ENCODE peak calls at places on chromosomes 12 and 14, in nine cellular contexts. X, V, P, M, H, Q, U, E and C are unnamed samples.

GRCh38 chr12:95648990-95649791 is 97.9 kb upstream of the USP44 start:
- DNase-seq in Q (no peak), P (no peak), X (no peak), M (no peak), H (no peak), V (no peak), U (no peak), E (no peak), C (no peak)

GRCh38 chr12:5586201-5586600 is 154.3 kb downstream of the NTF3 start:
- DNase-seq in X (no peak), E (no peak), V (no peak), M (no peak), P (no peak), H (no peak), U (no peak), Q (no peak), C (no peak)

GRCh38 chr14:102840801-102841528 is 63.7 kb downstream of the TRAF3 start:
- DNase-seq in E (no peak), U (no peak), H (peak; percentile 28), M (no peak), P (no peak), Q (no peak), V (no peak), X (no peak), C (no peak)

GRCh38 chr12:28568083-28568482 is 377.8 kb downstream of the CCDC91 start:
- DNase-seq in U (peak; percentile 27), V (no peak), P (peak; percentile 11), X (peak; percentile 14), M (peak; percentile 70), H (no peak), Q (no peak), E (no peak), C (no peak)

GRCh38 chr12:101935769-101936741 is 58.7 kb downstream of the DRAM1 start:
- DNase-seq in U (no peak), P (no peak), M (peak; percentile 88), Q (no peak), V (no peak), X (peak; percentile 24), E (peak; percentile 94), H (peak; percentile 18), C (no peak)

GRCh38 chr14:64671591-64671990 is 32.6 kb upstream of the PLEKHG3 start:
- DNase-seq in X (no peak), Q (no peak), V (no peak), H (peak; percentile 85), P (peak; percentile 69), U (no peak), M (no peak), E (no peak), C (no peak)

GRCh38 chr12:40105515-40106201 is at the start of gene SLC2A13:
- DNase-seq in X (peak; percentile 85), U (peak; percentile 82), H (peak; percentile 82), E (no peak), M (peak; percentile 86), V (peak; percentile 69), P (peak; percentile 97), Q (peak; percentile 39), C (peak; percentile 94)

GRCh38 chr12:50928392-50928791 is 24.0 kb upstream of the HIGD1C start:
- DNase-seq in U (no peak), Q (no peak), X (no peak), E (peak; percentile 67), H (no peak), P (no peak), M (no peak), V (no peak), C (no peak)

GRCh38 chr12:131570596-131570995 is 140.3 kb upstream of the SFSWAP start:
- DNase-seq in U (no peak), P (no peak), M (no peak), X (no peak), V (no peak), Q (no peak), E (no peak), H (no peak), C (no peak)

GRCh38 chr12:131561891-131562684 is 148.8 kb upstream of the SFSWAP start:
- DNase-seq in H (no peak), E (no peak), U (no peak), Q (no peak), M (no peak), X (no peak), V (no peak), P (no peak), C (no peak)

GRCh38 chr12:131568336-131568735 is 142.6 kb upstream of the SFSWAP start:
- DNase-seq in P (no peak), M (no peak), E (no peak), Q (no peak), H (no peak), X (no peak), V (no peak), U (no peak), C (no peak)

GRCh38 chr12:131564843-131565242 is 146.0 kb upstream of the SFSWAP start:
- DNase-seq in U (no peak), X (no peak), Q (no peak), V (no peak), P (no peak), E (no peak), H (no peak), M (no peak), C (no peak)

GRCh38 chr12:131565256-131566005 is 145.5 kb upstream of the SFSWAP start:
- DNase-seq in V (no peak), Q (no peak), M (no peak), U (no peak), P (no peak), E (no peak), H (no peak), X (no peak), C (no peak)
- TF ChIP-seq CTCF in V (no peak), Q (no peak), M (no peak), U (no peak), P (no peak), E (no peak), H (no peak), X (no peak), C (no peak)

GRCh38 chr12:13340149-13340548 is 143.6 kb downstream of the EMP1 start:
- DNase-seq in M (no peak), U (no peak), H (no peak), V (no peak), P (no peak), X (no peak), Q (no peak), E (no peak), C (no peak)

GRCh38 chr12:13336216-13336615 is 139.7 kb downstream of the EMP1 start:
- DNase-seq in X (no peak), P (no peak), V (no peak), H (no peak), M (no peak), Q (no peak), E (no peak), U (no peak), C (no peak)

GRCh38 chr12:13339091-13339490 is 142.6 kb downstream of the EMP1 start:
- DNase-seq in Q (no peak), H (no peak), U (no peak), M (no peak), E (no peak), V (no peak), P (no peak), X (no peak), C (no peak)

GRCh38 chr12:13337786-13338185 is 141.3 kb downstream of the EMP1 start:
- DNase-seq in P (no peak), M (no peak), X (no peak), H (no peak), V (no peak), E (no peak), U (no peak), Q (no peak), C (no peak)

GRCh38 chr12:13339538-13339937 is 143.0 kb downstream of the EMP1 start:
- DNase-seq in X (no peak), U (no peak), P (no peak), M (no peak), Q (no peak), E (no peak), H (no peak), V (no peak), C (no peak)
- TF ChIP-seq POLR2AphosphoS5 in X (no peak), U (no peak), P (no peak), M (no peak), Q (no peak), E (no peak), H (no peak), V (no peak), C (no peak)

DNA sequence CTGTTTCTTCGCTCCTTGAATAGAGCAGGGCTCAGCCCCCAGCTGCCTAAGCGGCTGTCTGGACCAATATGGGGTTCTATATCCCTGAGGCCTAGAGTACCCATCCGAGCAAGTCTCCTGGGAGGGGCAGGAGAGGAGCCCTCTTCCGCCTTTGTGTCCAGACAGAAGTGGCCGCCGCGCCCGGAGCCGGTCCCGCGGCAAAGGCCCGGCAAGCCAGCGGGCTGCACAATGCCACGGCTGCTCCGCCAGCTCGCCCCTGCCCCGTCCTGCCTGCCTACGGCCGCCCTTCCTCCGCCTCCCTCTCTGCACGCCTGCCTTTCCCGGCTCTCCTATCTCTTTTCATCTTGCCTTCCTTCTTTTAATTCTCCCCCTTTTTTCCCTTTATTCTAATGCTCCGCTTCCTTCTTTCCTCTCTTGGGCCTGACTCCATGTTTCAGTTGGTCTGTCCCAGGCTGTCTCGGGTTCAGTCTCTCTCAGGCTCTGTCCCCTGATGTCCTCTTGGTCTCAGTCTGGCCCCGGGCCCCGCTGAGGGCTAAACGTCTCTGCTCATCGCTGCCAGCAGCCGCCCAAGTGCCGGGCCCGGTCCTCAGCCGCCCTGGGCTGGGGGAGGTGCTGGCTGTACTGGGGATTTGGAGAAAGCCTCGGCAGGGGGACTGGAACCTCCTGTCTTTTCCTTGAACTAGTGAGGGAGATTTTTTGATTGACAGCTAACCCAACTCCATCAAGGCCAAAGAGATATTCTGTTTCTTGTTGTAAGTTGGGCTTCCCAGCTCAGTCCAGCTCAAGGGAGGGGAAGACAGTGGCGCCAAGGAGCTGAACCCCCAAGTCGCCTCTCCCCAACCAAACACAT is 2.4 kb upstream of the HOXC9 start:
- DNase-seq in P (no peak), E (no peak), Q (no peak), U (no peak), H (no peak), X (no peak), V (no peak), M (no peak), C (peak; percentile 68)
- H3K27ac ChIP-seq in P (no peak overlapping the region), E (no peak overlapping the region), Q (no peak overlapping the region), U (no peak overlapping the region), H (no peak overlapping the region), X (no peak overlapping the region), V (peak overlapping the region; percentile 91), M (no peak overlapping the region), C (no peak overlapping the region)

GRCh38 chr14:75292886-75293285 is 14.3 kb downstream of the FOS start:
- DNase-seq in H (no peak), Q (no peak), V (no peak), U (no peak), X (peak; percentile 6), P (no peak), M (peak; percentile 36), E (no peak), C (no peak)

GRCh38 chr14:75295491-75296338 is 17.1 kb downstream of the FOS start:
- DNase-seq in U (peak; percentile 87), E (no peak), H (peak; percentile 95), X (peak; percentile 89), M (peak; percentile 93), Q (peak; percentile 56), V (peak; percentile 87), P (peak; percentile 80), C (peak; percentile 93)

GRCh38 chr14:75293920-75294648 is 15.5 kb downstream of the FOS start:
- DNase-seq in M (peak; percentile 98), U (peak; percentile 96), V (peak; percentile 96), H (peak; percentile 98), X (peak; percentile 97), E (peak; percentile 97), Q (peak; percentile 74), P (peak; percentile 99), C (peak; percentile 98)

GRCh38 chr14:75295061-75295461 is 16.4 kb downstream of the FOS start:
- DNase-seq in M (peak; percentile 88), X (peak; percentile 83), P (peak; percentile 51), V (no peak), E (no peak), Q (no peak), H (peak; percentile 68), U (peak; percentile 69), C (peak; percentile 89)

DNA sequence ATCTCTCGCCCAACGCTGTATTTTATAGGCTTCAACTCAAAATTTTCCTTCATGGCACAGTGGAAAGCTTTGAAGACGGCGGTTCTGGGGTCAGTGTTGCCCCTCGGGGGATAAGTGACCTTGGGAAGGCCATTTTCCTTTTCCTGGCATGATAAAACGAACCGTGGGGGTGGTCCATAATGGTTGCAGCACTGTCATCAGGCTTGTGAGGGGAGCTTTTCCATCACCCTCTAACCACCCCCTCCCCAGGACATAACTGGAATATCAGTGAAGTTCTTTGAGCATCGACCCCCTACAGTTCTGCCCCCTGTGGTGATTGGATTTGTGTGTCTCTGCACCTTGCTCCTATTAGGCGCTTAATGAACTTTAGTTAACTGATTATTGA is 16.0 kb downstream of the FOS start:
- DNase-seq in V (no peak), P (peak; percentile 66), E (no peak), X (no peak), H (peak; percentile 62), U (no peak), Q (no peak), M (peak; percentile 75), C (no peak)
- TF ChIP-seq CTCF in V (peak; percentile 15), P (peak; percentile 37), E (no peak), X (no peak), H (no peak), U (no peak), Q (no peak), M (no peak), C (no peak)